ENCODE peak calls at places on chromosomes 3 and 15, in nine cellular contexts. G, Q, T, V, U, Y, E, I and D are unnamed samples.

GRCh38 chr3:151305081-151305777 is 11.4 kb downstream of the GPR87 start:
- DNase-seq in I (no peak), T (peak; percentile 99), E (peak; percentile 61), G (peak; percentile 98), Y (peak; percentile 95), V (peak; percentile 16), U (no peak), Q (no peak), D (no peak)

GRCh38 chr3:52712291-52713212 is 6.6 kb downstream of the SPCS1 start:
- DNase-seq in Q (no peak), G (no peak), E (no peak), V (no peak), I (no peak), U (no peak), Y (no peak), T (no peak), D (no peak)

GRCh38 chr3:163924600-163924999 is 1153.7 kb downstream of the SI start:
- DNase-seq in I (no peak), T (no peak), U (no peak), Q (no peak), G (no peak), V (no peak), E (no peak), Y (no peak), D (no peak)

GRCh38 chr3:52792961-52793695 is 1.5 kb upstream of the ITIH3 start:
- DNase-seq in U (no peak), Q (no peak), E (no peak), G (peak; percentile 27), Y (no peak), T (peak; percentile 7), V (no peak), I (no peak), D (no peak)

GRCh38 chr3:152834354-152835310 is at the start of gene P2RY1:
- DNase-seq in T (peak; percentile 73), Y (peak; percentile 17), Q (no peak), G (peak; percentile 86), V (no peak), E (peak; percentile 84), I (peak; percentile 69), U (peak; percentile 63), D (peak; percentile 51)

GRCh38 chr3:49926117-49926728 is 3.4 kb downstream of the MON1A start:
- DNase-seq in E (no peak), Q (no peak), I (no peak), T (no peak), V (no peak), U (no peak), G (no peak), Y (no peak), D (no peak)

GRCh38 chr3:14810795-14811661 is 7.7 kb upstream of the FGD5 start:
- DNase-seq in I (no peak), V (no peak), T (no peak), G (no peak), E (no peak), Q (no peak), U (no peak), Y (no peak), D (no peak)

GRCh38 chr15:96234109-96234892 is 96.2 kb upstream of the NR2F2 start:
- DNase-seq in Y (peak; percentile 51), G (peak; percentile 47), V (no peak), E (no peak), I (no peak), T (peak; percentile 49), Q (no peak), U (no peak), D (no peak)

GRCh38 chr3:144866504-144866903 is 894.9 kb downstream of the DIPK2A start:
- DNase-seq in I (no peak), G (no peak), V (no peak), U (no peak), E (no peak), T (no peak), Y (no peak), Q (no peak), D (no peak)

GRCh38 chr3:52093751-52094525 is 37.6 kb upstream of the DUSP7 start:
- DNase-seq in G (peak; percentile 64), Q (no peak), Y (peak; percentile 61), T (peak; percentile 70), U (no peak), E (peak; percentile 20), V (no peak), I (peak; percentile 21), D (no peak)

DNA sequence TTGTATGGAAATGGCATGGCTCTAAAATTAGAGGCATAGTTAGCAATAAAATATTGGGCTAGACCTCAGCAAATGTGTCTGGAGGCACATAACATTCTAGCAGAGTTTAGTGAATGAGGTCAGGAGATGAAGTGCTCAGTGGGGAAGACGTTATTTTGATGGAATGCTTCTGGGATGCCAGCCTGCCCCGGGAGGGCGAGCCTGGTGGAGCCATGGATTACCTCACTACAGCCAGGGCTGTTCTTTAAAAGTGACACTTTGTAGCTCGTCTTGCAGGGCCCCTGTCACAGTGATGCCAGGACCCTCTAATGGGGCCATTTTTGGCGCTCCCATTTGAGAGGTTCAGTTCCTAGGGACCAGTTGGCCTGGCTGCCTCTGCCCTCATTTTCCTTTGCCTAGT is 48.5 kb downstream of the PXYLP1 start:
- DNase-seq in E (no peak), V (no peak), I (no peak), U (no peak), Y (peak; percentile 26), G (no peak), T (peak; percentile 88), Q (no peak), D (no peak)
- H3K27ac ChIP-seq in E (peak overlapping the region; percentile 6), V (no peak overlapping the region), I (no peak overlapping the region), U (peak overlapping the region; percentile 11), Y (no peak overlapping the region), G (no peak overlapping the region), T (no peak overlapping the region), Q (no peak overlapping the region), D (no peak overlapping the region)

GRCh38 chr15:38514601-38515000 is 50.0 kb downstream of the RASGRP1 start:
- DNase-seq in U (no peak), Q (no peak), T (no peak), V (no peak), I (no peak), Y (no peak), G (no peak), E (no peak), D (no peak)
- H3K27ac ChIP-seq in U (no peak overlapping the region), Q (no peak overlapping the region), T (no peak overlapping the region), V (no peak overlapping the region), I (no peak overlapping the region), Y (no peak overlapping the region), G (no peak overlapping the region), E (no peak overlapping the region), D (no peak overlapping the region)

GRCh38 chr3:195155842-195156241 is 115.1 kb downstream of the XXYLT1 start:
- DNase-seq in U (no peak), Q (no peak), E (no peak), V (no peak), Y (peak; percentile 63), T (peak; percentile 78), I (no peak), G (no peak), D (no peak)

GRCh38 chr3:195153653-195154052 is 117.3 kb downstream of the XXYLT1 start:
- DNase-seq in T (no peak), V (no peak), Q (no peak), Y (peak; percentile 38), G (peak; percentile 34), I (no peak), U (no peak), E (no peak), D (no peak)

GRCh38 chr3:195154793-195155535 is 116.0 kb downstream of the XXYLT1 start:
- DNase-seq in Y (peak; percentile 97), T (peak; percentile 98), U (peak; percentile 66), I (peak; percentile 91), E (peak; percentile 90), Q (no peak), G (peak; percentile 98), V (peak; percentile 75), D (peak; percentile 87)

GRCh38 chr3:195153121-195153520 is 117.8 kb downstream of the XXYLT1 start:
- DNase-seq in U (no peak), I (peak; percentile 52), Y (peak; percentile 17), G (no peak), Q (no peak), V (no peak), T (no peak), E (no peak), D (no peak)

GRCh38 chr3:195154111-195154791 is 116.7 kb downstream of the XXYLT1 start:
- DNase-seq in G (peak; percentile 64), T (peak; percentile 38), I (no peak), Q (no peak), E (no peak), V (no peak), Y (peak; percentile 82), U (no peak), D (no peak)
- H3K27ac ChIP-seq in G (no peak overlapping the region), T (peak overlapping the region; percentile 95), I (peak overlapping the region; percentile 86), Q (peak overlapping the region; percentile 87), E (peak overlapping the region; percentile 90), V (peak overlapping the region; percentile 74), Y (peak overlapping the region; percentile 95), U (peak overlapping the region; percentile 61), D (peak overlapping the region; percentile 42)

DNA sequence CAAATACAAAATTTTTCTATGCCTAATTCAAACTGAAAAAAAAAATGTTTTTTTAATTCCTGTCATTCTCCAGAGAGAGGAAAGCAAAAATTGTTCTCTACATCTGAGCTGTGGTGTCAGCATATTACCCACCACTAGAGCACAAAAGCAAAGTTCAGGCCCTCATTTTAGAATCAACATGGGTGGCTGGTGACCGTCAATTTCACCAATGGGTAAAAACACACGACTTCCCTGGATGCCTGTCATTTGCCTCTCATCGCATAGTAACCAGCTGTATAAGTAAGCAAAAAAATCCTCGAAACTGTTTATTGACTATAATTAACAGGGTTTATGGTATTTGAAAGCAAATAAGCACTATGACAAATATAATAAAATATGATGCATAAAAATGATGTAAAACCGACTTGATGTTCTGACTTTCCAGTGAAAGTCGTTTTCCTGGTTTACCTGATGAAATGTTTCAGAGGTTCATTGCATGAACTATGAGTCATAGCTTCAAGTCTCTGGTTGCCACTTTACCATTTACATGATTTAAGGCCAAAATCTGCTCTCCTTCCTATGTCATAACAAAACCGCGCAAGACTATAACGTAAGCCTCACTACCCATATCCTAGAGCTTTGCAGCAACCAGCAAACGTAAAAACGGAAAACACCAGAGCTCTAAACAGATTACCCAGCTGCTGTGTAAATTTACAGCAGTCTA is 60.5 kb downstream of the THBS1 start:
- DNase-seq in E (no peak), Y (peak; percentile 48), Q (no peak), U (no peak), V (no peak), G (no peak), T (peak; percentile 57), I (no peak), D (no peak)
- H3K27ac ChIP-seq in E (no peak overlapping the region), Y (no peak overlapping the region), Q (no peak overlapping the region), U (peak overlapping the region; percentile 67), V (no peak overlapping the region), G (peak overlapping the region; percentile 10), T (no peak overlapping the region), I (peak overlapping the region; percentile 16), D (no peak overlapping the region)